ENCODE peak calls at places on chromosomes 13 and 19, in seven cellular contexts. B is AG10803, K is breast epithelium, V is omental fat pad, S is coronary artery, H is A549, Z is Caco-2. W is an unnamed sample.

GRCh38 chr13:90070362-90070761 is 1277.1 kb upstream of the MIR17HG start:
- DNase-seq in Z (no peak), H (no peak), B (no peak), V (no peak), K (no peak), S (no peak), W (no peak)

GRCh38 chr19:6730153-6730804 is 7.1 kb downstream of the GPR108 start:
- DNase-seq in S (no peak), V (peak), B (no peak), H (peak), K (no peak), Z (no peak), W (no peak)

GRCh38 chr13:20141238-20142018 is 19.4 kb downstream of the GJA3 start:
- DNase-seq in S (peak), Z (peak), K (no peak), B (no peak), V (no peak), H (no peak), W (no peak)

GRCh38 chr13:40490086-40490723 is 176.2 kb downstream of the FOXO1 start:
- DNase-seq in Z (no peak), V (no peak), H (no peak), B (no peak), K (no peak), S (peak), W (peak)

GRCh38 chr19:1074512-1075283 is 7.7 kb downstream of the ARHGAP45 start:
- DNase-seq in H (peak), V (peak), B (no peak), Z (no peak), S (no peak), K (peak), W (peak)

GRCh38 chr19:10290876-10291553 is 1.3 kb downstream of the ICAM5 start:
- DNase-seq in K (peak), S (no peak), B (peak), H (peak), V (no peak), Z (peak), W (peak)

GRCh38 chr13:60745343-60745742 is 348.3 kb downstream of the TDRD3 start:
- DNase-seq in V (no peak), B (no peak), S (no peak), H (no peak), Z (no peak), K (no peak), W (no peak)

GRCh38 chr19:30464162-30464561 is 92.0 kb downstream of the ZNF536 start:
- DNase-seq in B (no peak), H (no peak), S (no peak), Z (no peak), V (no peak), K (no peak), W (no peak)

GRCh38 chr13:91162180-91162579 is 185.3 kb upstream of the MIR17HG start:
- DNase-seq in B (no peak), Z (peak), H (no peak), K (no peak), V (no peak), S (no peak), W (no peak)

GRCh38 chr13:113013303-113013702 is 44.3 kb downstream of the MCF2L start:
- DNase-seq in V (no peak), Z (no peak), H (no peak), K (peak), S (no peak), B (no peak), W (peak)

GRCh38 chr19:17997969-17998826 is 9.8 kb upstream of the ARRDC2 start:
- DNase-seq in Z (no peak), K (no peak), H (peak), S (peak), B (no peak), V (no peak), W (peak)

GRCh38 chr13:48578516-48579166 is 45.8 kb upstream of the RCBTB2 start:
- DNase-seq in S (no peak), B (no peak), H (no peak), Z (no peak), K (no peak), V (no peak), W (no peak)

GRCh38 chr19:50728084-50728737 is 5.0 kb downstream of the CLEC11A start:
- DNase-seq in V (peak), H (no peak), S (no peak), B (peak), Z (peak), K (peak), W (no peak)

GRCh38 chr13:112250788-112251445 is 125.2 kb upstream of the SPACA7 start:
- DNase-seq in Z (no peak), B (no peak), S (peak), V (no peak), H (no peak), K (no peak), W (no peak)

GRCh38 chr19:30371157-30371845 is 883 bp upstream of the ZNF536 start:
- DNase-seq in H (no peak), B (peak), Z (no peak), K (no peak), V (no peak), S (no peak), W (no peak)

GRCh38 chr13:110448230-110448629 is 113.3 kb downstream of the RAB20 start:
- DNase-seq in V (no peak), B (peak), S (peak), H (no peak), Z (peak), K (peak), W (peak)

GRCh38 chr19:703329-703650 is 5.4 kb upstream of the PALM start:
- DNase-seq in H (no peak), S (no peak), K (no peak), Z (no peak), B (no peak), V (no peak), W (no peak)

GRCh38 chr19:6543866-6544347 is 13.1 kb downstream of the TNFSF9 start:
- DNase-seq in V (no peak), S (no peak), K (no peak), H (no peak), B (no peak), Z (no peak), W (no peak)

GRCh38 chr19:9009935-9010651 is at the start of gene MUC16:
- DNase-seq in H (no peak), V (no peak), B (no peak), Z (no peak), S (no peak), K (no peak), W (peak)

GRCh38 chr13:33218020-33218419 is 67.5 kb downstream of the STARD13 start:
- DNase-seq in B (peak), K (no peak), S (no peak), V (no peak), Z (peak), H (peak), W (peak)

GRCh38 chr13:46181799-46182490 is at the start of gene LCP1:
- DNase-seq in V (no peak), H (no peak), K (peak), B (no peak), S (no peak), Z (no peak), W (peak)

GRCh38 chr19:49690656-49691242 is at the start of gene CPT1C:
- DNase-seq in V (no peak), K (peak), B (peak), S (no peak), H (no peak), Z (peak), W (no peak)

GRCh38 chr13:112447306-112447705 is 71.2 kb downstream of the SPACA7 start:
- DNase-seq in S (peak), Z (no peak), H (no peak), B (no peak), K (no peak), V (no peak), W (no peak)

GRCh38 chr13:43185206-43185605 is 161.8 kb downstream of the DNAJC15 start:
- DNase-seq in B (no peak), H (no peak), V (no peak), K (no peak), Z (no peak), S (no peak), W (no peak)

GRCh38 chr13:33690321-33690720 is 127.6 kb upstream of the RFC3 start:
- DNase-seq in B (no peak), Z (no peak), S (no peak), K (no peak), V (no peak), H (no peak), W (no peak)

GRCh38 chr19:15091918-15092753 is 10.1 kb downstream of the OR1I1 start:
- DNase-seq in H (peak), K (no peak), V (no peak), B (peak), S (no peak), Z (no peak), W (peak)
- TF ChIP-seq CTCF in H (peak), K (no peak), V (no peak), B (peak), S (peak), Z (peak), W (peak)

DNA sequence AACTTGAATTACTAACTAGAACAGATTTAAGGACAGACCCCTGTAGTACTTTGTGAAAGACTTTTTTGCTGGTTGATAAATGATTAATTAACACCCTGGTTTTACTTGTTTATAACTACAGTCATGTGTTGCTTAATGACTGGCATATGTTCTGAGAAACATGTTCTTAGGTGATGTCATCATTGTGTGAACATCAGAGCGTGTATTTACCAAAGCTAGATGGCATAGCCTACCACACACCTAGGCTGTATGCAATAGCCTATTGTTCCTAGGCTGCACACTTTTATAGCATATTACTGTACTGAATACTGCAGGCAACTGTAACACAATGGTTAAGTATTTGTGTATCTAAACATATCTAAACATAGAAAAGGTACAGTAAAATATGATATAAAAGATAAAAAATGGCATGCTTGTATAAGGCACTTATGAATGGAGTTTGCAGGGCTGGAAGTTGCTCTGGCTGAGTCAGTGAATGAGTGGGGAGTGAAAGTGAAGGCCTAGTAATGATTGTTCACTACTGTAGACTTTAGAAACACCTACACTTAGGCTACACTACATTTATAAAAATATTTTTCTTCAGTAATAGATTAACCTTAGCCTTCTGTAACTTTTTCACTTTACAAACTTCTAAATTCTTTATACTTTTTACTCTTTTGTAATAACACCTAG is 260.3 kb downstream of the KCNRG start:
- DNase-seq in S (no peak), V (no peak), H (no peak), Z (no peak), K (no peak), B (no peak), W (no peak)
- TF ChIP-seq CTCF in S (no peak), V (no peak), H (no peak), Z (no peak), K (no peak), B (no peak), W (no peak)

GRCh38 chr19:35141627-35142401 is 1.2 kb upstream of the FXYD7 start:
- DNase-seq in V (no peak), Z (no peak), S (no peak), B (no peak), H (no peak), K (no peak), W (no peak)

GRCh38 chr19:35143818-35144217 is 763 bp downstream of the FXYD7 start:
- DNase-seq in K (no peak), Z (no peak), S (no peak), V (no peak), H (no peak), B (no peak), W (no peak)

GRCh38 chr19:35144259-35144599 is 1.2 kb downstream of the FXYD7 start:
- DNase-seq in B (no peak), V (no peak), S (no peak), Z (no peak), H (no peak), K (no peak), W (no peak)

GRCh38 chr19:35142531-35143230 is 374 bp upstream of the FXYD7 start:
- DNase-seq in H (peak), S (no peak), Z (peak), K (no peak), V (no peak), B (no peak), W (peak)

DNA sequence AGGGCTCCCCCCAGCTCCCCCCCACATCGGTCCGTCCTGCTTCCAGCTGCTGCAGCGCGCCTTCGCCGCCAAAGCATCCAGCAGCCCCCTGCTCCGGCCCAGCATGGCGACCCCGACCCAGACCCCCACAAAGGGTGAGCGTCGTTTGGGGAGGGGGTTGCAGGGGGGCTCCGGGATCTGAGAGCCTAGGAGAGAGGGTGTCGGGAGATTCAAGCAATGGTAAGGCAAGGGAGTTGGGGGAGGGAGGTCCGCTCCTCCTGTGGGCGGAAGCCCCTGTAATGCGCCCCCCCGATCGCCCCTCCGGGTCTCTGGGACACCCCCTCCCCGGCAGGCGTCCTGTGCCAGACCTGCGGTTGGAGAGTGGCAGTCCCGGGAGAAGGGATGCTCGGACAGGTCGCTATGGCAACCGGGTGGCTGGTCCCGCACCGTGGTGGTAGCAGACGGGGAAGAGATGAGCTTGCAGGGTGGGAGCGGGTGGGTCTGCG is at the start of gene FXYD7:
- DNase-seq in B (no peak), S (no peak), H (no peak), Z (no peak), K (no peak), V (no peak), W (no peak)
- TF ChIP-seq CTCF in B (no peak), S (no peak), H (peak), Z (no peak), K (no peak), V (no peak), W (no peak)

DNA sequence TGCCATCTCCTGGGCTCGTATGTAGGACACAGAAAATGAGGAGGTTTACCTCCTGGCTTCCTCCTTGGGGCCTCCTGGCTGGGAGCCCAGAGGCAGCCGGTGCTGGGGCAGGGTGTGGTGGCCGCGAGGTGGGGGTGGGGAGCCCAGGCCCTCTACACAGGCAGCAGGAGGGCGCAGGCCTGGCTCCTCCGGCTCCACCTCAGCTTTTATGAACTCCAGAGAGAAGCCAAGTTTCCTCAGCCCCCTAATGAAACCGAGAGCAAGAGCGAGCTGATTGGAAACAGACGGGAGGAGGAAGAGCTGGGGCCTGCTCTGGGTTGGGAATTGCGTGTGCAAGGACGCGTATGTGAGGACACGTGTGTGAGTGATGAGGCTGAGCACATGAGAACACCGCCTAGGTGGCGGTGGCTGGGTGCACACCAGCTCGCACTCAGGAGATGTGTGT is 23.1 kb downstream of the LYL1 start:
- DNase-seq in K (no peak), V (no peak), Z (no peak), S (no peak), B (peak), H (no peak), W (peak)
- TF ChIP-seq CTCF in K (no peak), V (no peak), Z (no peak), S (no peak), B (no peak), H (no peak), W (no peak)

GRCh38 chr13:98900442-98900841 is 77.4 kb downstream of the DOCK9 start:
- DNase-seq in V (no peak), K (no peak), B (peak), H (no peak), S (no peak), Z (no peak), W (no peak)
- TF ChIP-seq CTCF in V (no peak), K (no peak), B (no peak), H (no peak), S (no peak), Z (no peak), W (no peak)

GRCh38 chr13:31476753-31477152 is 262.6 kb upstream of the RXFP2 start:
- DNase-seq in S (no peak), Z (no peak), K (no peak), V (no peak), H (no peak), B (no peak), W (no peak)
- TF ChIP-seq CTCF in S (no peak), Z (peak), K (peak), V (no peak), H (no peak), B (peak), W (no peak)

DNA sequence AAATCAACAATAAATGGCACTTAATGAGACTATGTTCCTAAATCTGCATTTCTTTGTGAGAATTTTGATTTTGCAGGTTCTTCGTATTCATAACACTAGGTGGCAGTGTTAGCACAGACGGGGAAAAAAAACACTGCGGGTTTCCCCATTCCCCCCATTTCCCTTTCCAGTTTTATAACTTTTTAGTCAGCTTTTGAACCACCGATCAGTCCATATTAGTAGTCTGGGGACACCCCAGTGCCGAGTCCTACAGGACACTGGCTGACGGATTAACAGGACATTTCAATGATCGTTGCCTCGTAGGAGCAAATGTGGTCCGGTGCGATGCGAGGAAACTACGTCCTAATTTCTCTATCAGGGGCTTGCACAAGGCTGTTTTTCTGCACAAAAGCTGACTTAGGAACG is 234.3 kb downstream of the LMO7 start:
- DNase-seq in B (peak), H (peak), S (no peak), K (no peak), V (no peak), Z (no peak), W (no peak)
- TF ChIP-seq CTCF in B (peak), H (peak), S (peak), K (peak), V (no peak), Z (peak), W (no peak)

DNA sequence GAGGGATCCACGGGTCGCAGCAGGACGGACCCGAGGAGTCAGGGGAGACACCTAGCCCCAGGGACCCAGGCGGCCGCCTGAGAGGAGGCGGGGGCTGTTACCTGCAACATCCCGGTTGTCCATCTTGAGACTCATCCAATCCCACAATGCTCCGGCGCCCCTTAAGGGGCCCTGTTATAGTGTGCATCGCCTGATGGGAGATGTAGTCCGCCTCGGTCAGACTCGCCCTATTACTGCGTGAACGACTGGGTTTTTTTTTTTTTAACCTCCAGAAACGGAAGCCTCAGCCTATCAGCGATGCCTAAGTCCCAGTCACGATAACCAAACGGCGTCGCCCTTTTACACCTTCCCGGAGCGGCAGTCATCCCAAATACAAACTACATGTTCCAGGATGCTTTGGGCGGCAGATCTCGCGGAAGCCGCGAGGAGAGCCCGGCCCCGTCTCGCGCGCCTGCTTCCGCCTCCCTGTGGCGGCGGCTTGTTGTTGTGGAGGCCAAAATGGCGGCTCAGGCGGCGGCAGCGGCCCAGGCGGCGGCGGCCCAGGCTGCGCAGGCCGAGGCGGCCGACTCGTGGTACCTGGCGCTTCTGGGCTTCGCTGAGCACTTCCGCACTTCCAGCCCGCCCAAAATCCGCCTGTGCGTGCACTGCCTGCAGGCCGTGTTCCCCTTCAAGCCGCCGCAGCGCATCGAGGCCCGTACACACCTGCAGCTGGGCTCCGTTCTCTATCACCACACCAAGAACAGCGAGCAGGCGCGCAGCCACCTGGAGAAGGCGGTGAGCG is at the start of the genes MAU2 and SUGP1:
- DNase-seq in Z (peak), H (peak), B (peak), V (peak), K (peak), S (peak), W (peak)
- TF ChIP-seq CTCF in Z (no peak), H (no peak), B (peak), V (no peak), K (no peak), S (peak), W (no peak)

GRCh38 chr13:31538067-31539042 is 201.0 kb upstream of the RXFP2 start:
- DNase-seq in S (no peak), V (no peak), K (no peak), H (peak), B (peak), Z (no peak), W (peak)
- TF ChIP-seq CTCF in S (no peak), V (no peak), K (no peak), H (peak), B (peak), Z (peak), W (peak)

GRCh38 chr13:85379991-85380390 is 419.2 kb downstream of the SLITRK6 start:
- DNase-seq in B (no peak), Z (no peak), H (no peak), K (no peak), S (no peak), V (no peak), W (no peak)
- TF ChIP-seq CTCF in B (no peak), Z (no peak), H (no peak), K (no peak), S (no peak), V (no peak), W (no peak)

W was measured in Calu3.